ENCODE peak calls at places on chromosomes 2 and 18, in nine cellular contexts. P is activated naive CD4-positive, alpha-beta T cell treated with Interleukin-2 at 50 U/mL for 16 hours; Z is NCI-H460; T is ureter; S is stimulated activated naive B cell treated with anti-CD40 and anti-IgM and Interleukin-4, amounts not matched to agents 10 μg/mL and 1 μg/mL and 100 μg/mL, for 72 hours; G is AG20443; J is astrocyte of the spinal cord; R is mucosa of gallbladder; M is H54. W is an unnamed sample.

GRCh38 chr18:48766487-48766886 is 184.3 kb downstream of the SMAD7 start:
- DNase-seq in P (no peak), Z (no peak), T (no peak), S (no peak), G (no peak), J (no peak), R (no peak), M (no peak), W (no peak)

GRCh38 chr18:79371536-79372210 is 24.1 kb upstream of the NFATC1 start:
- DNase-seq in P (no peak), Z (no peak), T (no peak), S (no peak), G (no peak), J (no peak), R (no peak), M (no peak), W (no peak)

GRCh38 chr18:51655327-51655698 is 457.8 kb upstream of the MEX3C start:
- DNase-seq in P (no peak), Z (no peak), T (no peak), S (no peak), G (no peak), J (no peak), R (no peak), M (no peak), W (no peak)

GRCh38 chr2:214695789-214696188 is 113.7 kb downstream of the BARD1 start:
- DNase-seq in P (no peak), Z (no peak), T (no peak), S (no peak), G (no peak), J (no peak), R (no peak), M (no peak), W (no peak)

GRCh38 chr2:30487603-30488002 is 40.6 kb downstream of the LCLAT1 start:
- DNase-seq in P (no peak), Z (no peak), T (no peak), S (no peak), G (no peak), J (no peak), R (no peak), M (no peak), W (no peak)

GRCh38 chr2:19649785-19650380 is 251.9 kb downstream of the TTC32 start:
- DNase-seq in P (no peak), Z (no peak), T (no peak), S (no peak), G (peak), J (peak), R (no peak), M (peak), W (no peak)

GRCh38 chr18:61591200-61591719 is 258.0 kb downstream of the CDH20 start:
- DNase-seq in P (no peak), Z (no peak), T (no peak), S (no peak), G (no peak), J (no peak), R (no peak), M (no peak), W (no peak)

GRCh38 chr2:223859070-223859469 is 21.7 kb upstream of the AP1S3 start:
- DNase-seq in P (no peak), Z (no peak), T (no peak), S (no peak), G (no peak), J (no peak), R (no peak), M (no peak), W (no peak)

GRCh38 chr2:29983308-29983707 is 61.9 kb upstream of the ALK start:
- DNase-seq in P (no peak), Z (no peak), T (no peak), S (no peak), G (no peak), J (no peak), R (no peak), M (no peak), W (peak)

GRCh38 chr18:28163201-28163778 is 13.6 kb downstream of the CDH2 start:
- DNase-seq in P (no peak), Z (no peak), T (no peak), S (no peak), G (no peak), J (peak), R (no peak), M (no peak), W (no peak)

GRCh38 chr2:239846789-239847676 is 178.1 kb downstream of the NDUFA10 start:
- DNase-seq in P (no peak), Z (no peak), T (no peak), S (no peak), G (no peak), J (no peak), R (no peak), M (no peak), W (peak)

GRCh38 chr2:144659731-144660275 is 139.9 kb upstream of the ZEB2 start:
- DNase-seq in P (peak), Z (no peak), T (no peak), S (no peak), G (peak), J (peak), R (no peak), M (peak), W (no peak)

GRCh38 chr2:62446491-62446890 is 59.5 kb downstream of the TMEM17 start:
- DNase-seq in P (no peak), Z (no peak), T (no peak), S (no peak), G (no peak), J (no peak), R (no peak), M (no peak), W (no peak)

GRCh38 chr2:223860809-223861738 is 23.7 kb upstream of the AP1S3 start:
- DNase-seq in P (no peak), Z (no peak), T (peak), S (no peak), G (peak), J (peak), R (peak), M (peak), W (no peak)

GRCh38 chr2:188787002-188787660 is 187.0 kb upstream of the COL3A1 start:
- DNase-seq in P (no peak), Z (peak), T (no peak), S (no peak), G (peak), J (peak), R (no peak), M (no peak), W (no peak)

GRCh38 chr18:59848002-59848401 is 51.8 kb upstream of the PMAIP1 start:
- DNase-seq in P (no peak), Z (no peak), T (no peak), S (peak), G (no peak), J (no peak), R (no peak), M (no peak), W (no peak)

GRCh38 chr2:170525566-170525900 is 189.6 kb upstream of the SP5 start:
- DNase-seq in P (no peak), Z (peak), T (peak), S (no peak), G (peak), J (peak), R (peak), M (peak), W (no peak)

GRCh38 chr2:3154146-3154545 is 223.5 kb downstream of the EIPR1 start:
- DNase-seq in P (no peak), Z (no peak), T (no peak), S (no peak), G (no peak), J (no peak), R (no peak), M (no peak), W (no peak)

GRCh38 chr2:201507725-201508124 is 56.2 kb downstream of the STRADB start:
- DNase-seq in P (no peak), Z (no peak), T (no peak), S (no peak), G (no peak), J (no peak), R (no peak), M (no peak), W (no peak)

GRCh38 chr2:38935568-38936172 is 46.0 kb downstream of the ARHGEF33 start:
- DNase-seq in P (no peak), Z (no peak), T (no peak), S (no peak), G (no peak), J (peak), R (no peak), M (no peak), W (no peak)

GRCh38 chr18:62790836-62791772 is 75.8 kb downstream of the PHLPP1 start:
- DNase-seq in P (no peak), Z (no peak), T (no peak), S (no peak), G (peak), J (peak), R (no peak), M (no peak), W (no peak)

GRCh38 chr2:210225461-210225798 is 183 bp upstream of the ACADL start:
- DNase-seq in P (no peak), Z (no peak), T (no peak), S (no peak), G (no peak), J (peak), R (no peak), M (no peak), W (no peak)

GRCh38 chr2:70834881-70835280 is 735 bp downstream of the CD207 start:
- DNase-seq in P (no peak), Z (no peak), T (no peak), S (no peak), G (no peak), J (no peak), R (no peak), M (no peak), W (no peak)